ENCODE peak calls at places on chromosomes 5 and 9, in five cellular contexts. A is psoas muscle, J is HepG2, V is foreskin keratinocyte, W is small intestine. T is an unnamed sample. For H3K4me1, the result is how much of the 10 kb centered on the place peaks cover.

GRCh38 chr5:177086918-177087706 is 397 bp downstream of the FGFR4 start:
- DNase-seq in A (peak), J (peak), V (peak), W (peak), T (no peak)

GRCh38 chr9:90965911-90966290 is 164.3 kb downstream of the SYK start:
- DNase-seq in A (no peak), J (no peak), V (no peak), W (no peak), T (no peak)

GRCh38 chr9:108996653-108997052 is 16.6 kb downstream of the CTNNAL1 start:
- DNase-seq in A (no peak), J (no peak), V (no peak), W (no peak), T (no peak)

GRCh38 chr9:129513856-129514496 is 106.9 kb downstream of the C9orf50 start:
- DNase-seq in A (no peak), J (no peak), V (no peak), W (no peak), T (no peak)

GRCh38 chr5:40781843-40782409 is 16.2 kb downstream of the PRKAA1 start:
- DNase-seq in A (no peak), J (no peak), V (no peak), W (no peak), T (peak)

GRCh38 chr9:136112541-136112940 is 6.1 kb downstream of the TMEM250 start:
- DNase-seq in A (no peak), J (no peak), V (no peak), W (no peak), T (no peak)

GRCh38 chr5:78235289-78235688 is 59.2 kb downstream of the AP3B1 start:
- DNase-seq in A (no peak), J (no peak), V (no peak), W (no peak), T (peak)

GRCh38 chr9:79765466-79765865 is 193.7 kb downstream of the TLE4 start:
- DNase-seq in A (no peak), J (no peak), V (no peak), W (no peak), T (no peak)

GRCh38 chr9:129242191-129242953 is 64.3 kb upstream of the IER5L start:
- DNase-seq in A (peak), J (no peak), V (no peak), W (no peak), T (no peak)

GRCh38 chr9:73143606-73144328 is 7.9 kb upstream of the ANXA1 start:
- DNase-seq in A (no peak), J (no peak), V (peak), W (peak), T (peak)

GRCh38 chr9:114958021-114958846 is 27.8 kb upstream of the TNFSF8 start:
- DNase-seq in A (peak), J (no peak), V (no peak), W (peak), T (no peak)

GRCh38 chr5:175809531-175810121 is 61.8 kb upstream of the CPLX2 start:
- DNase-seq in A (no peak), J (peak), V (peak), W (no peak), T (peak)

GRCh38 chr9:116859763-116860162 is 172.7 kb downstream of the TRIM32 start:
- DNase-seq in A (no peak), J (no peak), V (peak), W (peak), T (no peak)

GRCh38 chr5:13217636-13218035 is 726.9 kb downstream of the DNAH5 start:
- DNase-seq in A (no peak), J (no peak), V (no peak), W (no peak), T (no peak)

GRCh38 chr5:133528841-133529240 is 83.5 kb downstream of the FSTL4 start:
- DNase-seq in A (no peak), J (no peak), V (no peak), W (no peak), T (no peak)

GRCh38 chr9:132806723-132807421 is 71.2 kb downstream of the AK8 start:
- DNase-seq in A (no peak), J (no peak), V (peak), W (no peak), T (no peak)

GRCh38 chr5:10488144-10488543 is 46.5 kb downstream of the ROPN1L start:
- DNase-seq in A (no peak), J (no peak), V (no peak), W (no peak), T (no peak)

GRCh38 chr9:71072587-71072986 is 48.8 kb downstream of the TRPM3 start:
- DNase-seq in A (no peak), J (no peak), V (no peak), W (no peak), T (no peak)

GRCh38 chr5:80959768-80960442 is at the start of gene RASGRF2:
- DNase-seq in A (no peak), J (peak), V (no peak), W (peak), T (peak)

GRCh38 chr5:82375488-82376294 is 97.5 kb upstream of the RPS23 start:
- DNase-seq in A (no peak), J (peak), V (no peak), W (no peak), T (peak)

GRCh38 chr5:149387982-149388381 is 8.9 kb upstream of the IL17B start:
- DNase-seq in A (no peak), J (no peak), V (no peak), W (no peak), T (peak)

GRCh38 chr9:109771796-109772525 is 8.0 kb upstream of the PALM2AKAP2 start:
- DNase-seq in A (no peak), J (no peak), V (no peak), W (no peak), T (no peak)

GRCh38 chr5:142911170-142911569 is 141.0 kb downstream of the ARHGAP26 start:
- DNase-seq in A (no peak), J (no peak), V (no peak), W (peak), T (no peak)

GRCh38 chr9:27377147-27377807 is 80.3 kb upstream of the EQTN start:
- DNase-seq in A (no peak), J (no peak), V (peak), W (peak), T (no peak)

GRCh38 chr5:35780236-35780635 is 76.5 kb upstream of the IL7R start:
- DNase-seq in A (no peak), J (no peak), V (no peak), W (no peak), T (no peak)

GRCh38 chr9:32928145-32928763 is 73.2 kb downstream of the APTX start:
- DNase-seq in A (no peak), J (no peak), V (peak), W (peak), T (no peak)

GRCh38 chr5:179158556-179158955 is 98.4 kb downstream of the ZNF354C start:
- DNase-seq in A (no peak), J (no peak), V (no peak), W (no peak), T (peak)

GRCh38 chr9:4295160-4295559 is 4.7 kb downstream of the GLIS3 start:
- DNase-seq in A (no peak), J (no peak), V (no peak), W (no peak), T (no peak)

GRCh38 chr9:100443781-100444768 is 17.1 kb downstream of the MSANTD3 start:
- DNase-seq in A (no peak), J (peak), V (no peak), W (no peak), T (no peak)

GRCh38 chr5:138725153-138725884 is 27.9 kb upstream of the CTNNA1 start:
- DNase-seq in A (peak), J (peak), V (peak), W (peak), T (no peak)

GRCh38 chr5:14588758-14589543 is 7.4 kb downstream of the OTULINL start:
- DNase-seq in A (no peak), J (no peak), V (no peak), W (peak), T (no peak)

GRCh38 chr9:93265301-93265971 is 81.5 kb downstream of the WNK2 start:
- DNase-seq in A (no peak), J (no peak), V (no peak), W (no peak), T (peak)

GRCh38 chr9:93263334-93264229 is 79.6 kb downstream of the WNK2 start:
- DNase-seq in A (peak), J (no peak), V (no peak), W (no peak), T (peak)

GRCh38 chr9:93262537-93263310 is 78.8 kb downstream of the WNK2 start:
- DNase-seq in A (peak), J (no peak), V (no peak), W (peak), T (peak)

GRCh38 chr9:93265972-93266371 is 82.0 kb downstream of the WNK2 start:
- DNase-seq in A (no peak), J (no peak), V (no peak), W (no peak), T (peak)

GRCh38 chr9:93264338-93265125 is 80.6 kb downstream of the WNK2 start:
- DNase-seq in A (peak), J (no peak), V (no peak), W (no peak), T (peak)
- H3K4me1 ChIP-seq in A (under half), J (under half), V (under half), W (under half), T (under half)

DNA sequence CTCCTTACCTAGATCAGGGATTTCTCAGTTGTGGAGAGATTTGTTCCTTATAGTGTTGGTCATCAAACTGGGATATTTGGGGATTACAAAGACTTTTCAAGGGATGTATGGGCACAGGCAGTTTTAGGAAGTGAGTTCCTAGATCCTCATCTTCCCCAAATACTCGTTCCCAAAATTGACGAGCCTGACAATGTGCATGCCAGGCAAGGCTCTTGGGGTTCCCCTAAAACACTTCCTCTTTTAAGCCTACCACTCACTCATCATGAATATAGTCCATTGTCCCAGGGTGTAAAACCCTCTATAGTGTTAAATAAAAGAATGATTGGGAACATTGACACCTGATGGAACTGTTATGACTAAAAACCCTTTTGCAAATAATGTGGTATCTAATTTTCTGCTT is 26.4 kb downstream of the PDCD1LG2 start:
- DNase-seq in A (no peak), J (no peak), V (no peak), W (no peak), T (no peak)
- H3K27ac ChIP-seq in A (no peak), J (no peak), V (no peak), W (no peak), T (no peak)

GRCh38 chr5:1017056-1017455 is 8.5 kb downstream of the NKD2 start:
- DNase-seq in A (peak), J (no peak), V (no peak), W (no peak), T (no peak)
- H3K4me1 ChIP-seq in A (under half), J (under half), V (under half), W (under half), T (under half)

DNA sequence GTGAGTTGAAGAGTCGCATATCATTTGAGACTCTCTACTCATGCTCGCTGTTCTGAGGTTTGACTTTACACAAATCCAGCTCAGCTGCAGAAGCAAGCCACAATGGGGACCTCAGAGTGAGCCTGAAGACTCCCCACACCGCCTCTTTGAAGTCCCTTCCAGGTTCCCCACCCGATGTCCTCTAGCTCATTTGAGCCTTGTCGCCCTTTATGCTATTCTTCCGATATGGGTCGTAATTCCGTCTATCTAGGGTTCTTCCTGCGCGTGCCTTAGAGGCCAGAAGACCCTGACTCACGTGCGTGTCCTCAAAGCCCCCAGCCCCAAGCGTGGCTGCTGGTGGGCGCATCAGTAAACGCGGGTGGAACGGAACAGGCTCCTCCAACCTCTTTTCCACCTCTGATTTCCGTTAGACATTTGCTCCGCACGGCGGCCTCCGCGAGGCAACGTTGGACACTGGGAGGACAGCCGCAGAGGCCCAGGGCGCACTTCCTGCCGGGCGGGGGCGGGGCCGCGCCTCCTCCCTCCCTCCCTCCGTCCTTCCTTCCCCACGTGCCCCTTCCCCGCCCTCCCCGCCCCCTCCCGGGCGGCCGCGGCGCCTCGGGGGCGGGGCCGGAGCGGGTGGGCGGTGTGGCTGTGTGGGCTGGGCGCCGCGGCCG is at the start of gene SNX30:
- DNase-seq in A (peak), J (peak), V (peak), W (peak), T (peak)
- H3K27ac ChIP-seq in A (peak), J (peak), V (peak), W (peak), T (peak)

GRCh38 chr9:22039258-22039657 is 30.2 kb upstream of the CDKN2B start:
- DNase-seq in A (no peak), J (peak), V (no peak), W (no peak), T (no peak)
- H3K4me1 ChIP-seq in A (under half), J (under half), V (under half), W (under half), T (under half)

DNA sequence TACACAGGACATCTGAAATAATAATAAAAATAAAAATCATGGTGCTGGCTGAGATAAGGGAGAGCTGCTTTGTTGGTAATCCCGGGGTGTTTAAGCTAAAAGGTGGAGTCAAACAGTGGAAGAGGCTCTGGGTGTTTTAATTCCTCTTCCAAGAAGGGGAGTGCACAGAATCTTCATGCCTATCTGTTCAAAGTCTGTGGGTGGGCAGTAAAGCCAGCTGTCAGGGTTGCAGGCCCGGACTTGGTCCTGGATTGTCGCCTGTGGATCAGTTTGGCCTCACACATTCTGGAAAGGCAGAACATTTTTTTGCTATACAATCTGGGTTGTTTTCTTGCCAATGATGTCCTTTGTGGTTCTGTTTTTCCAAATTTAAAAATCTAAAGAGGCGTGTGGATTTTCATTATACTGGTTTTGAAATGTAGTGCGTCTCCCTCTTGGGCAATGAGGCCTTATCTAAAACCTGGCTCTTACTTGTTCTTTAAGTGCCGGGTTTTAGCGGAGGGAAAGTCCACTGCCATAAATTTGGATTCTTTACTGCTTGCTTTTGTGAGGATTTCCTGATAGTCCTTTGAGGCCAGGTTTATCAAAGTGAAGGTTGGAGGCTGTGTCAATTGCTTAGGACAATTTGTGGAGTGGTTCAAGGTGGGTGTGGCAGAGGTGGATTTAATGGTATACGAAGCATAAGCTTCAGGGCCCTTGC is 5.9 kb downstream of the ANKDD1B start:
- DNase-seq in A (no peak), J (no peak), V (no peak), W (peak), T (no peak)
- H3K27ac ChIP-seq in A (no peak), J (no peak), V (no peak), W (no peak), T (no peak)

GRCh38 chr5:115363879-115364278 is 67.4 kb upstream of the CCDC112 start:
- DNase-seq in A (no peak), J (no peak), V (no peak), W (no peak), T (no peak)

GRCh38 chr5:115372121-115372520 is 75.7 kb upstream of the CCDC112 start:
- DNase-seq in A (no peak), J (no peak), V (peak), W (no peak), T (no peak)

GRCh38 chr5:115369430-115370144 is 73.1 kb upstream of the CCDC112 start:
- DNase-seq in A (no peak), J (no peak), V (no peak), W (no peak), T (no peak)

DNA sequence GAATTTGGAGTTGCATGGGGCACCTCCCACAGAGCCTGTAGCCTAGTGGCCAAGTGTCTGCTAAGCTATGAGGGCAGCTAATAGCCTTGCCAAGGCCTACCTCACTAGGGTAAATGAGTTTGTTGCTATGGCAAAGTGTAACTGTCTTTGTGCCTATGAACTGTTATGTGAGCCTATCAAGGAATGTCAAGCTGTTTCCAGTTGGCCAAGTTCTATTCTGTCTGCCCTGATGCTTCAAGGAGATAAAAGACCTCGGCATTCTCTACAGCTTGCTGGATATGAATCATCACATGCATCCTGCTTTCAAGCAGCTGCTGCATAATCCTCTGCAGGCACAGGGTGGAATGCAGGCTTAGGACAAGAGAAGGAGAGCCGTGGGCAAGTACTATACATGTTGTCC is 69.8 kb upstream of the CCDC112 start:
- DNase-seq in A (peak), J (no peak), V (peak), W (no peak), T (peak)
- H3K4me1 ChIP-seq in A (under half), J (under half), V (under half), W (under half), T (under half)

GRCh38 chr5:125199968-125200841 is 453.8 kb upstream of the ZNF608 start:
- DNase-seq in A (peak), J (no peak), V (no peak), W (peak), T (no peak)

GRCh38 chr5:125199373-125199772 is 452.9 kb upstream of the ZNF608 start:
- DNase-seq in A (no peak), J (no peak), V (no peak), W (no peak), T (no peak)

GRCh38 chr5:125202353-125202752 is 455.9 kb upstream of the ZNF608 start:
- DNase-seq in A (no peak), J (no peak), V (no peak), W (no peak), T (no peak)

GRCh38 chr5:125203039-125203438 is 456.6 kb upstream of the ZNF608 start:
- DNase-seq in A (no peak), J (no peak), V (no peak), W (no peak), T (no peak)

DNA sequence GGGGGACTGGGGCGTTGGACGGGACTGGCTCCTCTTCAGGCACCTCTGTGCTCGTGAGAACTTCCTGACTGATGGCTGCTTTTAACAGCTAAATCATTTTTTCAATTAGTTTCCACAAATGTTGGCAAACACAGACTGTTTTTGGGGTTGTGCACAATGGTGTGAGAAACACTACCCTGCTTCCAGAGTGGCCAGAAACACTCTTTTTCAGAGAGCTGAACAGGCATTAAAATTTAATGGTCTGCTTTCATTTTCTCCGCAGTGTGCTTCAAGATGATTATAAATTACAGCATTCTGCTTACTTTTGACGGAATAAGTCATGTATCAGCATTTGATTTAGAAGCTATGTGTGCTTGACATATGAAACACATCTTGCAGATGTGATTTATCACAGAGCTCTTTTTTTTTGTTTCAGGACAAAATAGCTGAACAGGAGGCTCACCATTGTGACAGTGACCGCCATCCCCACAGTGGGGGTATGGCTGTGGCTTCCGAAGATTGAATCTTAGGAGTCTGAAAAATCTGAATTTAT is 454.5 kb upstream of the ZNF608 start:
- DNase-seq in A (no peak), J (no peak), V (no peak), W (no peak), T (no peak)
- H3K27ac ChIP-seq in A (no peak), J (no peak), V (no peak), W (no peak), T (no peak)

GRCh38 chr9:93460689-93461413 is 7.5 kb upstream of the FAM120AOS start:
- DNase-seq in A (no peak), J (no peak), V (no peak), W (no peak), T (no peak)

GRCh38 chr9:93461414-93461743 is 8.0 kb upstream of the FAM120AOS start:
- DNase-seq in A (no peak), J (no peak), V (no peak), W (no peak), T (no peak)

GRCh38 chr9:93459432-93459847 is 6.1 kb upstream of the FAM120AOS start:
- DNase-seq in A (no peak), J (no peak), V (no peak), W (no peak), T (no peak)

GRCh38 chr9:93463638-93464248 is 10.4 kb upstream of the FAM120AOS start:
- DNase-seq in A (no peak), J (no peak), V (no peak), W (no peak), T (no peak)

DNA sequence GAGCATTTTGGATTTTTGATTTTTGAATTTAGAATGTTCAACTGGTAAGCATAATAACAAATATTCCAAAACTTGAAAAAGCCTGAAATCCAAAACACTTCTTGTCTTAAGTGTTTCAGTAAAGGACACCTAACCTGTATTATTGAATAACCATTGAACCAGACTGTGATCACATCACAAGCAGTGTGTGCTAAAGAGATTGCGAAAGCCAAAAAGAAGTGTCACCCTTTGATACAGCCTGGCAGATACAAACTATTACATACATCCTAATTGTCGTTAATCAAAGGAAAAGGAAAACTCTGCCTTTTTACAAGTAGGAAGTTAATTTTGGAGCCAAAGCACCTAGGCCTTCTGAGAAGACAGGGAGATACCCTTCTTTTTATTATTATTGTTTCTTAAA is 8.4 kb upstream of the FAM120AOS start:
- DNase-seq in A (no peak), J (no peak), V (no peak), W (no peak), T (no peak)
- H3K4me1 ChIP-seq in A (half or more), J (half or more), V (under half), W (under half), T (under half)

T was measured in osteoblast.